ENCODE peak calls at places on chromosomes 2 and 18, in ten cellular contexts. M is foreskin fibroblast; Y is tibial artery; E is OCI-LY7; R is effector memory CD4-positive, alpha-beta T cell; S is AG10803; B is MG63; X is Panc1; N is pancreas; W is stomach. L is an unnamed sample.

GRCh38 chr2:168692132-168692762 is 110.2 kb upstream of the NOSTRIN start:
- DNase-seq in M (no peak), Y (no peak), E (no peak), R (no peak), S (no peak), B (no peak), X (no peak), N (no peak), W (no peak), L (no peak)

GRCh38 chr2:201769664-201770373 is 10.9 kb downstream of the ALS2 start:
- DNase-seq in M (no peak), Y (no peak), E (no peak), R (no peak), S (peak; percentile 39), B (no peak), X (no peak), N (no peak), W (no peak), L (no peak)

GRCh38 chr2:60872510-60872928 is 8.9 kb upstream of the REL start:
- DNase-seq in M (no peak), Y (no peak), E (no peak), R (no peak), S (no peak), B (no peak), X (no peak), N (no peak), W (no peak), L (no peak)

GRCh38 chr2:75548036-75548573 is 12.6 kb downstream of the EVA1A start:
- DNase-seq in M (peak; percentile 34), Y (no peak), E (peak; percentile 4), R (no peak), S (no peak), B (peak; percentile 30), X (no peak), N (no peak), W (peak; percentile 30), L (no peak)

GRCh38 chr18:3321133-3321812 is 59.3 kb downstream of the MYL12B start:
- DNase-seq in M (peak; percentile 88), Y (no peak), E (peak; percentile 48), R (no peak), S (peak; percentile 69), B (peak; percentile 82), X (peak; percentile 45), N (no peak), W (no peak), L (no peak)

GRCh38 chr18:35189510-35189909 is 51.3 kb upstream of the ZNF397 start:
- DNase-seq in M (no peak), Y (no peak), E (no peak), R (no peak), S (peak; percentile 12), B (no peak), X (no peak), N (no peak), W (no peak), L (no peak)

GRCh38 chr2:178234648-178235047 is 40.3 kb downstream of the OSBPL6 start:
- DNase-seq in M (peak; percentile 67), Y (no peak), E (no peak), R (no peak), S (peak; percentile 67), B (no peak), X (no peak), N (no peak), W (no peak), L (no peak)

GRCh38 chr2:39632871-39633270 is 32.8 kb upstream of the TMEM178A start:
- DNase-seq in M (peak; percentile 54), Y (no peak), E (no peak), R (no peak), S (peak; percentile 91), B (no peak), X (no peak), N (no peak), W (no peak), L (no peak)

GRCh38 chr18:34990571-34990970 is 50.6 kb upstream of the MAPRE2 start:
- DNase-seq in M (peak; percentile 49), Y (peak; percentile 67), E (no peak), R (no peak), S (peak; percentile 12), B (peak; percentile 60), X (no peak), N (no peak), W (no peak), L (peak; percentile 76)

GRCh38 chr18:63322908-63323634 is 3.5 kb upstream of the BCL2 start:
- DNase-seq in M (peak; percentile 84), Y (no peak), E (peak; percentile 66), R (no peak), S (peak; percentile 73), B (peak; percentile 35), X (peak; percentile 32), N (peak; percentile 54), W (peak; percentile 51), L (peak; percentile 33)

GRCh38 chr18:67428805-67429204 is 87.7 kb downstream of the DSEL start:
- DNase-seq in M (peak; percentile 64), Y (no peak), E (no peak), R (no peak), S (peak; percentile 19), B (no peak), X (no peak), N (no peak), W (no peak), L (no peak)

GRCh38 chr2:57516740-57517340 is 529.8 kb upstream of the VRK2 start:
- DNase-seq in M (peak; percentile 31), Y (no peak), E (peak; percentile 54), R (no peak), S (peak; percentile 52), B (no peak), X (peak; percentile 28), N (no peak), W (no peak), L (no peak)

GRCh38 chr2:43421194-43421593 is 174.6 kb downstream of the THADA start:
- DNase-seq in M (no peak), Y (no peak), E (no peak), R (no peak), S (no peak), B (no peak), X (no peak), N (no peak), W (no peak), L (no peak)

GRCh38 chr2:218879881-218880748 is 537 bp upstream of the WNT10A start:
- DNase-seq in M (no peak), Y (no peak), E (peak; percentile 89), R (peak; percentile 89), S (no peak), B (no peak), X (no peak), N (no peak), W (peak; percentile 63), L (no peak)
- H3K4me3 ChIP-seq in M (no peak overlapping the region), Y (peak overlapping the region; percentile 2), E (peak overlapping the region; percentile 67), R (peak overlapping the region; percentile 58), S (no peak overlapping the region), B (no peak overlapping the region), X (peak overlapping the region; percentile 35), N (peak overlapping the region; percentile 1), W (peak overlapping the region; percentile 49), L (peak overlapping the region; percentile 17)

GRCh38 chr2:143255899-143256298 is 126.7 kb downstream of the ARHGAP15 start:
- DNase-seq in M (no peak), Y (no peak), E (no peak), R (no peak), S (no peak), B (no peak), X (no peak), N (no peak), W (no peak), L (no peak)
- H3K4me3 ChIP-seq in M (no peak overlapping the region), Y (no peak overlapping the region), E (no peak overlapping the region), R (peak overlapping the region; percentile 37), S (no peak overlapping the region), B (no peak overlapping the region), X (no peak overlapping the region), N (no peak overlapping the region), W (no peak overlapping the region), L (no peak overlapping the region)

GRCh38 chr2:121088251-121089004 is 196.6 kb downstream of the TFCP2L1 start:
- DNase-seq in M (peak; percentile 35), Y (no peak), E (no peak), R (no peak), S (peak; percentile 33), B (no peak), X (no peak), N (no peak), W (no peak), L (peak; percentile 23)

GRCh38 chr2:121086450-121086849 is 198.6 kb downstream of the TFCP2L1 start:
- DNase-seq in M (no peak), Y (no peak), E (no peak), R (no peak), S (no peak), B (no peak), X (no peak), N (no peak), W (no peak), L (no peak)

GRCh38 chr2:121085801-121086200 is 199.2 kb downstream of the TFCP2L1 start:
- DNase-seq in M (no peak), Y (no peak), E (no peak), R (no peak), S (no peak), B (no peak), X (no peak), N (no peak), W (peak; percentile 81), L (no peak)

GRCh38 chr2:121089005-121089510 is 195.9 kb downstream of the TFCP2L1 start:
- DNase-seq in M (no peak), Y (no peak), E (no peak), R (no peak), S (no peak), B (no peak), X (no peak), N (no peak), W (no peak), L (no peak)

GRCh38 chr2:121087117-121087516 is 197.9 kb downstream of the TFCP2L1 start:
- DNase-seq in M (no peak), Y (no peak), E (no peak), R (no peak), S (no peak), B (no peak), X (no peak), N (no peak), W (no peak), L (no peak)
- H3K4me3 ChIP-seq in M (no peak overlapping the region), Y (no peak overlapping the region), E (no peak overlapping the region), R (no peak overlapping the region), S (no peak overlapping the region), B (no peak overlapping the region), X (no peak overlapping the region), N (no peak overlapping the region), W (no peak overlapping the region), L (no peak overlapping the region)

GRCh38 chr18:13137041-13137938 is 81.3 kb upstream of the LDLRAD4 start:
- DNase-seq in M (peak; percentile 52), Y (no peak), E (no peak), R (no peak), S (no peak), B (peak; percentile 19), X (no peak), N (no peak), W (peak; percentile 37), L (no peak)

GRCh38 chr18:13139885-13140450 is 78.6 kb upstream of the LDLRAD4 start:
- DNase-seq in M (no peak), Y (no peak), E (no peak), R (no peak), S (no peak), B (no peak), X (no peak), N (no peak), W (no peak), L (no peak)

GRCh38 chr18:13136689-13137040 is 81.9 kb upstream of the LDLRAD4 start:
- DNase-seq in M (no peak), Y (no peak), E (no peak), R (no peak), S (no peak), B (peak; percentile 36), X (no peak), N (no peak), W (no peak), L (no peak)

GRCh38 chr18:13138822-13139139 is 79.8 kb upstream of the LDLRAD4 start:
- DNase-seq in M (no peak), Y (no peak), E (no peak), R (no peak), S (no peak), B (no peak), X (no peak), N (no peak), W (no peak), L (no peak)

GRCh38 chr18:13137939-13138821 is 80.4 kb upstream of the LDLRAD4 start:
- DNase-seq in M (no peak), Y (peak; percentile 75), E (no peak), R (peak; percentile 61), S (peak; percentile 53), B (no peak), X (no peak), N (peak; percentile 51), W (peak; percentile 79), L (peak; percentile 53)
- H3K4me3 ChIP-seq in M (no peak overlapping the region), Y (peak overlapping the region; percentile 61), E (no peak overlapping the region), R (peak overlapping the region; percentile 93), S (peak overlapping the region; percentile 62), B (peak overlapping the region; percentile 36), X (peak overlapping the region; percentile 34), N (peak overlapping the region; percentile 55), W (peak overlapping the region; percentile 82), L (peak overlapping the region; percentile 66)

L was measured in gastrocnemius medialis.